ENCODE peak calls at places on chromosome 16, in six cellular contexts. W is NCI-H1417; U is activated T-helper 1 cell treated with anti-CD3 and anti-CD28 coated beads, Interleukin-2, amount 50 U/mL, for 16 hours; O is Calu3; M is T-helper 1 cell; P is activated naive CD4-positive, alpha-beta T cell treated with anti-CD3 and anti-CD28 coated beads, Interleukin-2, amount 50 U/mL, for 16 hours. G is an unnamed sample.

GRCh38 chr16:50267651-50268050 is 1.3 kb downstream of the ADCY7 start:
- DNase-seq in W (no peak), U (no peak), O (no peak), M (no peak), P (no peak), G (no peak)

GRCh38 chr16:17277981-17278381 is 192.8 kb downstream of the XYLT1 start:
- DNase-seq in W (no peak), U (no peak), O (peak), M (no peak), P (no peak), G (peak)

GRCh38 chr16:59758848-59759247 is 1024.7 kb upstream of the GOT2 start:
- DNase-seq in W (no peak), U (no peak), O (no peak), M (no peak), P (no peak), G (no peak)

GRCh38 chr16:47061204-47061603 is 82.5 kb downstream of the NETO2 start:
- DNase-seq in W (no peak), U (no peak), O (no peak), M (no peak), P (no peak), G (no peak)

GRCh38 chr16:59263980-59264379 is 529.9 kb upstream of the GOT2 start:
- DNase-seq in W (no peak), U (no peak), O (no peak), M (no peak), P (no peak), G (no peak)

GRCh38 chr16:49617710-49618330 is 238.1 kb downstream of the ZNF423 start:
- DNase-seq in W (no peak), U (no peak), O (no peak), M (no peak), P (no peak), G (no peak)

GRCh38 chr16:56423584-56424403 is 1.6 kb downstream of the AMFR start:
- DNase-seq in W (no peak), U (no peak), O (no peak), M (no peak), P (no peak), G (no peak)

GRCh38 chr16:81099958-81100357 is 3.8 kb upstream of the GCSH start:
- DNase-seq in W (no peak), U (no peak), O (no peak), M (no peak), P (no peak), G (no peak)

GRCh38 chr16:69481901-69482341 is 57.5 kb downstream of the CYB5B start:
- DNase-seq in W (no peak), U (no peak), O (no peak), M (no peak), P (no peak), G (peak)

GRCh38 chr16:49055824-49056545 is 225.7 kb downstream of the CBLN1 start:
- DNase-seq in W (peak), U (no peak), O (no peak), M (no peak), P (no peak), G (no peak)

GRCh38 chr16:85757341-85757822 is 6.5 kb upstream of the C16orf74 start:
- DNase-seq in W (peak), U (no peak), O (no peak), M (no peak), P (no peak), G (no peak)

GRCh38 chr16:67055712-67056487 is 27.0 kb downstream of the CBFB start:
- DNase-seq in W (no peak), U (no peak), O (no peak), M (no peak), P (no peak), G (no peak)

GRCh38 chr16:4392382-4393242 is 21.0 kb downstream of the VASN start:
- DNase-seq in W (no peak), U (no peak), O (peak), M (no peak), P (no peak), G (no peak)

GRCh38 chr16:68416057-68417046 is 32.0 kb downstream of the SMPD3 start:
- DNase-seq in W (peak), U (no peak), O (peak), M (no peak), P (no peak), G (peak)

GRCh38 chr16:10220942-10221341 is 38.7 kb upstream of the GRIN2A start:
- DNase-seq in W (no peak), U (no peak), O (no peak), M (no peak), P (no peak), G (no peak)

GRCh38 chr16:67719778-67720144 is 645 bp upstream of the GFOD2 start:
- DNase-seq in W (peak), U (no peak), O (peak), M (no peak), P (no peak), G (peak)

GRCh38 chr16:87515475-87516330 is 22.9 kb upstream of the ZCCHC14 start:
- DNase-seq in W (no peak), U (no peak), O (no peak), M (no peak), P (no peak), G (no peak)

GRCh38 chr16:1530883-1531637 is 2.4 kb upstream of the TMEM204 start:
- DNase-seq in W (no peak), U (no peak), O (no peak), M (no peak), P (no peak), G (no peak)

GRCh38 chr16:90046971-90047713 is 27.9 kb upstream of the DBNDD1 start:
- DNase-seq in W (peak), U (no peak), O (peak), M (no peak), P (no peak), G (no peak)

GRCh38 chr16:15509593-15510520 is 75.5 kb downstream of the BMERB1 start:
- DNase-seq in W (no peak), U (no peak), O (no peak), M (no peak), P (no peak), G (peak)

GRCh38 chr16:54287018-54287757 is 601 bp upstream of the IRX3 start:
- DNase-seq in W (no peak), U (no peak), O (no peak), M (no peak), P (no peak), G (no peak)

GRCh38 chr16:1414532-1415265 is at the start of gene UNKL:
- DNase-seq in W (peak), U (peak), O (peak), M (peak), P (peak), G (no peak)

GRCh38 chr16:19923396-19923795 is 38.7 kb upstream of the GPRC5B start:
- DNase-seq in W (no peak), U (no peak), O (no peak), M (no peak), P (no peak), G (no peak)

GRCh38 chr16:70674221-70675014 is 11.4 kb downstream of the MTSS2 start:
- DNase-seq in W (no peak), U (no peak), O (no peak), M (no peak), P (no peak), G (no peak)

GRCh38 chr16:13809765-13810164 is 110.2 kb upstream of the ERCC4 start:
- DNase-seq in W (no peak), U (no peak), O (no peak), M (no peak), P (no peak), G (no peak)

GRCh38 chr16:49833796-49834195 is 22.1 kb downstream of the ZNF423 start:
- DNase-seq in W (no peak), U (no peak), O (no peak), M (no peak), P (no peak), G (no peak)

GRCh38 chr16:8931864-8932263 is 31.8 kb downstream of the USP7 start:
- DNase-seq in W (no peak), U (peak), O (peak), M (peak), P (peak), G (no peak)

GRCh38 chr16:67454852-67455251 is 23.9 kb downstream of the HSD11B2 start:
- DNase-seq in W (no peak), U (no peak), O (no peak), M (no peak), P (no peak), G (no peak)

GRCh38 chr16:67459066-67459857 is 21.7 kb downstream of the ATP6V0D1 start:
- DNase-seq in W (no peak), U (no peak), O (no peak), M (no peak), P (no peak), G (peak)

GRCh38 chr16:85114909-85115567 is 2.8 kb upstream of the CIBAR2 start:
- DNase-seq in W (peak), U (peak), O (peak), M (peak), P (peak), G (peak)

GRCh38 chr16:55849536-55849935 is 16.6 kb upstream of the CES1 start:
- DNase-seq in W (no peak), U (no peak), O (no peak), M (no peak), P (no peak), G (no peak)

GRCh38 chr16:78183437-78183836 is 84.0 kb downstream of the WWOX start:
- DNase-seq in W (no peak), U (no peak), O (no peak), M (no peak), P (no peak), G (no peak)

GRCh38 chr16:74874912-74875311 is 100.3 kb upstream of the FA2H start:
- DNase-seq in W (no peak), U (no peak), O (peak), M (no peak), P (no peak), G (no peak)

GRCh38 chr16:52552643-52553042 is 5.7 kb upstream of the TOX3 start:
- DNase-seq in W (peak), U (no peak), O (no peak), M (no peak), P (no peak), G (no peak)

G was measured in breast epithelium.